ENCODE peak calls at places on chromosome 14, in seven cellular contexts. W is BE2C, U is heart right ventricle, P is GM12865, H is cardiac fibroblast, M is suprapubic skin, Z is astrocyte of the spinal cord. R is an unnamed sample.

GRCh38 chr14:23669441-23669840 is 33.3 kb downstream of the DHRS2 start:
- DNase-seq in W (no peak), U (no peak), P (no peak), H (no peak), M (no peak), Z (no peak), R (no peak)

GRCh38 chr14:97408937-97409860 is 612.0 kb downstream of the VRK1 start:
- DNase-seq in W (no peak), U (no peak), P (peak; percentile 92), H (no peak), M (no peak), Z (no peak), R (no peak)

GRCh38 chr14:82009076-82009475 is 475.4 kb upstream of the SEL1L start:
- DNase-seq in W (no peak), U (no peak), P (no peak), H (no peak), M (no peak), Z (no peak), R (peak; percentile 35)

GRCh38 chr14:100762089-100762515 is 35.4 kb downstream of the DLK1 start:
- DNase-seq in W (no peak), U (no peak), P (no peak), H (peak; percentile 14), M (peak; percentile 18), Z (peak; percentile 74), R (peak; percentile 33)

GRCh38 chr14:95833429-95833828 is 43.2 kb upstream of the TUNAR start:
- DNase-seq in W (peak; percentile 49), U (no peak), P (no peak), H (no peak), M (no peak), Z (no peak), R (no peak)

GRCh38 chr14:45199246-45199645 is 53.8 kb downstream of the MIS18BP1 start:
- DNase-seq in W (no peak), U (no peak), P (no peak), H (peak; percentile 14), M (no peak), Z (peak; percentile 77), R (peak; percentile 17)

GRCh38 chr14:68283378-68284123 is 464.0 kb downstream of the RAD51B start:
- DNase-seq in W (no peak), U (no peak), P (peak; percentile 97), H (no peak), M (peak; percentile 80), Z (no peak), R (no peak)

GRCh38 chr14:102200690-102201368 is 61.1 kb downstream of the WDR20 start:
- DNase-seq in W (no peak), U (no peak), P (peak; percentile 35), H (no peak), M (no peak), Z (no peak), R (no peak)

GRCh38 chr14:39038542-39038941 is 64.5 kb downstream of the SEC23A start:
- DNase-seq in W (no peak), U (no peak), P (no peak), H (no peak), M (no peak), Z (no peak), R (no peak)

GRCh38 chr14:30077946-30078345 is 150.3 kb upstream of the PRKD1 start:
- DNase-seq in W (no peak), U (no peak), P (no peak), H (no peak), M (no peak), Z (no peak), R (no peak)

GRCh38 chr14:90383731-90384542 is 12.9 kb upstream of the CALM1 start:
- DNase-seq in W (peak; percentile 60), U (peak; percentile 57), P (peak; percentile 84), H (peak; percentile 70), M (peak; percentile 83), Z (peak; percentile 67), R (no peak)

GRCh38 chr14:79842270-79842669 is 369.0 kb downstream of the DIO2 start:
- DNase-seq in W (peak; percentile 48), U (peak; percentile 29), P (no peak), H (peak; percentile 63), M (no peak), Z (peak; percentile 71), R (peak; percentile 50)

DNA sequence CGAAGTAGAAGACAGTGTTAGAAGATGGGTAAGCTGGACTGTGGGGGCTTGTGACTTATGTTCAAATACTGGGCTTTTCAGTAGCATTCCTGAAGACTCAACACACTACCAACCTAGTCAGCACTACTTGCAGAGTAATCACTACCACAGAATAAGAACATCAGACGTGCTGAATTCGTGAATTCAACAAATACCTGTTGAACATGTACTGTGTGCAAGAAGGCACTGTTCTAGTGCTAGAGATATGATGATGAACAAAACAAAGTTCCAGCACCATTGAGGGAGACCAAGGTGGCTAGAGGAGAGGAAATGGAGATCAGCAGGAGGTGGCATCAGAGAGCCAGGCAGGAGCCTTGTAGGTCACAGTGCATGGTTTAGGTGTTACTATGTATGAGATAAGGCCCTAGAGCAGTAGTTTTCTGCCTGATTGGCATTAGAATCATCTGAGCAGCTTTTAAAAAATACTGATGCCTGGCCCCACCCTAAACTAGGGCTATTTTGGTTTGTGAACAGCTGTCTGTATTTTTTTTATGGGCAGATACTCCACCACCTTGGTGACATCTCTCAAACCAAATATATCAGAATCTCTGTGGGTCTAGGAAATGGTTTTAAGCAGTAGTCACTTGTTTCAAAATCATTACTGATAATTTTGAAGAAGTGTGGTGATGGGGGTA is 26.8 kb downstream of the FERMT2 start:
- DNase-seq in W (no peak), U (no peak), P (peak; percentile 43), H (no peak), M (no peak), Z (no peak), R (no peak)
- TF ChIP-seq CTCF in W (peak; percentile 41), U (no peak), P (peak; percentile 35), H (no peak), M (no peak), Z (no peak), R (no peak)

GRCh38 chr14:47541652-47542051 is 133.8 kb downstream of the MDGA2 start:
- DNase-seq in W (no peak), U (no peak), P (no peak), H (no peak), M (no peak), Z (no peak), R (no peak)

GRCh38 chr14:47536341-47536740 is 139.1 kb downstream of the MDGA2 start:
- DNase-seq in W (no peak), U (no peak), P (no peak), H (no peak), M (no peak), Z (no peak), R (no peak)

GRCh38 chr14:47539065-47539464 is 136.3 kb downstream of the MDGA2 start:
- DNase-seq in W (peak; percentile 12), U (no peak), P (no peak), H (no peak), M (no peak), Z (peak; percentile 20), R (peak; percentile 18)
- TF ChIP-seq CTCF in W (peak; percentile 66), U (peak; percentile 25), P (no peak), H (no peak), M (no peak), Z (peak; percentile 39), R (peak; percentile 48)

DNA sequence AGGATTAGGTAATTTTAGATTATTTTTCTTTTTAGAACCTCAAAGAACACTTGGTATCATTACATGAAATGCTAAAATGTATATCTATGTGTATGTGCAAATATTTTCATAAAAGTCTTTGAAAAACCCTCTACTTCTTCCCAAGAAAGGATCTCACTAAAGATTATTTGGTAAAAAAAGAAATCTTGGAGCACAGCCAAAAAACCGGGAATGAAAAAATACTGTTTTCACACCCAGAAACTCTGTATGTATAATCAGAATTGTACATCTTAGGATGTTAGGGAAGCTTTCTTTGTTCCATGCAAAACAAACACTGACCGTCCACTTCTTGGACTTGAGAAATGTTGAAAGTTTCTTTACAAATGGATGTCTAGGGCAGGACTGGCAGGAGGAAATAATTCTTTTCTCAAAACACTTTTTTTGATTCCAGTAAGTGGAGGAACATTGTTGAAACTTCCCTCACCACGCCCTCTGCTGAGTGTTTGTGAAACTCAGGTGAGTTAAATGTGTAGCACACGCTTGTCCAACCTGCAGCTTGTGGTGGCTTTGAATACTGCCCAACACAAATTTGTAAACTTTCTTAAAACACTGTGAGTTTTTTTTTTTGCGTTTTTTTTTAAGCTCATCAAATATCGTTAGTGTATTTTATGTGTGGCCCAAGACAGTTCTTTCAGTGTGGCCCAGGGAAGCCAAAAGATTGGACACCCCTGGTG is 26.5 kb downstream of the FBXO34 start:
- DNase-seq in W (no peak), U (no peak), P (peak; percentile 69), H (no peak), M (no peak), Z (no peak), R (peak; percentile 84)
- TF ChIP-seq CTCF in W (no peak), U (no peak), P (no peak), H (no peak), M (no peak), Z (no peak), R (peak; percentile 28)

DNA sequence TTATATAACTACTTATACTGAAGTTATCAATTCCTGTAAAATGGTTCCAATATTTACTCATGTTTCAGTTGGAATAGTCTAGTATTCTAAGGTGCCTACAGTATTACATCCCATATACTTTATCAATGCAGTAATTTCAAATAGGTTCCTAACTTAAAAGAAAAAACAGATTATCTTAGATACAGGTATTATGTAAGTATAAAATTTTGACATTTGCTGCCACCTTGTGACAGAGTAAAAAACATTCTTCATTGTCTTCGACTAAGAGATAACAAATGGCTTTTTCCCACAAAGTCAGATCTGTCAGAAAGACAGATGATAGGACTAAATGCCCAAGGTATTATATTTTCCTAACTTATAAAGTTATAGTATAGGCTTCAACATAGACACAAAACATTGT is 78.7 kb downstream of the TXNDC16 start:
- DNase-seq in W (no peak), U (no peak), P (peak; percentile 45), H (peak; percentile 65), M (no peak), Z (peak; percentile 62), R (peak; percentile 53)
- TF ChIP-seq CTCF in W (peak; percentile 44), U (peak; percentile 24), P (no peak), H (peak; percentile 23), M (no peak), Z (peak; percentile 22), R (peak; percentile 32)

R was measured in MCF 10A.